ENCODE peak calls at places on chromosomes 5 and 9, in ten cellular contexts. X is small intestine, F is fibroblast of the aortic adventitia, G is dorsolateral prefrontal cortex, V is lower lobe of right lung, N is mesendoderm, T is sigmoid colon, Q is brain microvascular endothelial cell, J is heart left ventricle, A is astrocyte of the spinal cord. E is an unnamed sample.

GRCh38 chr9:36399980-36400331 is at the start of gene RNF38:
- DNase-seq in X (no peak), F (no peak), G (no peak), V (no peak), N (no peak), T (no peak), Q (no peak), J (no peak), A (no peak), E (no peak)

GRCh38 chr9:110797611-110798010 is 129.0 kb downstream of the MUSK start:
- DNase-seq in X (no peak), F (peak), G (no peak), V (no peak), N (no peak), T (no peak), Q (peak), J (no peak), A (peak), E (peak)

GRCh38 chr5:10724799-10725507 is 36.1 kb downstream of the DAP start:
- DNase-seq in X (no peak), F (peak), G (no peak), V (no peak), N (no peak), T (peak), Q (peak), J (peak), A (peak), E (peak)

GRCh38 chr9:26326473-26327044 is 566.0 kb downstream of the CAAP1 start:
- DNase-seq in X (peak), F (peak), G (peak), V (no peak), N (peak), T (no peak), Q (peak), J (no peak), A (peak), E (peak)

GRCh38 chr5:67010684-67011409 is 185.8 kb downstream of the CD180 start:
- DNase-seq in X (no peak), F (peak), G (no peak), V (no peak), N (no peak), T (peak), Q (peak), J (no peak), A (peak), E (peak)

GRCh38 chr9:134568756-134569155 is 72.8 kb upstream of the COL5A1 start:
- DNase-seq in X (no peak), F (peak), G (no peak), V (no peak), N (no peak), T (no peak), Q (no peak), J (no peak), A (no peak), E (no peak)

GRCh38 chr5:24644757-24645156 is at the start of gene CDH10:
- DNase-seq in X (no peak), F (no peak), G (peak), V (peak), N (peak), T (no peak), Q (no peak), J (no peak), A (peak), E (no peak)

GRCh38 chr9:37908283-37908682 is 4.4 kb upstream of the SLC25A51 start:
- DNase-seq in X (no peak), F (no peak), G (no peak), V (no peak), N (no peak), T (no peak), Q (no peak), J (no peak), A (no peak), E (no peak)

GRCh38 chr9:126980231-126980630 is 65.6 kb downstream of the RALGPS1 start:
- DNase-seq in X (no peak), F (peak), G (no peak), V (no peak), N (no peak), T (no peak), Q (no peak), J (no peak), A (peak), E (no peak)

GRCh38 chr9:116767219-116767618 is 80.1 kb downstream of the TRIM32 start:
- DNase-seq in X (no peak), F (no peak), G (no peak), V (no peak), N (no peak), T (no peak), Q (no peak), J (no peak), A (no peak), E (no peak)

GRCh38 chr9:89721971-89722530 is 117.2 kb downstream of the GADD45G start:
- DNase-seq in X (no peak), F (no peak), G (no peak), V (no peak), N (no peak), T (no peak), Q (no peak), J (no peak), A (no peak), E (no peak)

GRCh38 chr5:932151-932627 is 39.5 kb downstream of the TRIP13 start:
- DNase-seq in X (no peak), F (no peak), G (no peak), V (no peak), N (no peak), T (peak), Q (no peak), J (no peak), A (no peak), E (no peak)

GRCh38 chr9:101737705-101738565 is 512 bp downstream of the GRIN3A start:
- DNase-seq in X (no peak), F (no peak), G (no peak), V (peak), N (peak), T (no peak), Q (no peak), J (no peak), A (no peak), E (no peak)

GRCh38 chr9:115015018-115015635 is 84.7 kb upstream of the TNFSF8 start:
- DNase-seq in X (peak), F (peak), G (no peak), V (no peak), N (peak), T (no peak), Q (peak), J (no peak), A (peak), E (peak)

GRCh38 chr5:127312131-127312530 is 21.5 kb downstream of the MEGF10 start:
- DNase-seq in X (no peak), F (no peak), G (no peak), V (no peak), N (no peak), T (no peak), Q (no peak), J (no peak), A (no peak), E (no peak)

GRCh38 chr9:137480686-137481683 is 21.9 kb upstream of the NSMF start:
- DNase-seq in X (no peak), F (no peak), G (no peak), V (no peak), N (no peak), T (no peak), Q (no peak), J (no peak), A (no peak), E (no peak)

GRCh38 chr9:79955300-79955699 is 383.5 kb downstream of the TLE4 start:
- DNase-seq in X (no peak), F (peak), G (no peak), V (no peak), N (no peak), T (no peak), Q (no peak), J (no peak), A (no peak), E (no peak)

GRCh38 chr9:74431467-74431866 is 65.7 kb upstream of the RORB start:
- DNase-seq in X (no peak), F (no peak), G (no peak), V (no peak), N (peak), T (no peak), Q (no peak), J (no peak), A (no peak), E (no peak)

GRCh38 chr5:78540335-78541057 is 108.1 kb downstream of the LHFPL2 start:
- DNase-seq in X (no peak), F (peak), G (peak), V (no peak), N (no peak), T (peak), Q (no peak), J (no peak), A (no peak), E (no peak)

GRCh38 chr5:400282-401215 is 42.4 kb upstream of the EXOC3 start:
- DNase-seq in X (no peak), F (peak), G (peak), V (no peak), N (no peak), T (peak), Q (no peak), J (no peak), A (peak), E (peak)

GRCh38 chr5:82676663-82677062 is 398.5 kb upstream of the RPS23 start:
- DNase-seq in X (peak), F (no peak), G (no peak), V (no peak), N (no peak), T (no peak), Q (no peak), J (no peak), A (no peak), E (no peak)

GRCh38 chr9:92762196-92762595 is 2.4 kb downstream of the BICD2 start:
- DNase-seq in X (no peak), F (no peak), G (no peak), V (no peak), N (no peak), T (no peak), Q (no peak), J (no peak), A (no peak), E (no peak)

GRCh38 chr9:89678394-89679005 is 73.7 kb downstream of the GADD45G start:
- DNase-seq in X (no peak), F (no peak), G (no peak), V (no peak), N (no peak), T (no peak), Q (no peak), J (no peak), A (no peak), E (no peak)

GRCh38 chr5:174505621-174506020 is 218.8 kb upstream of the MSX2 start:
- DNase-seq in X (peak), F (peak), G (no peak), V (no peak), N (no peak), T (no peak), Q (no peak), J (no peak), A (peak), E (no peak)

GRCh38 chr5:38446029-38446522 is 110.4 kb downstream of the LIFR start:
- DNase-seq in X (no peak), F (no peak), G (no peak), V (no peak), N (no peak), T (no peak), Q (no peak), J (no peak), A (no peak), E (no peak)

GRCh38 chr9:72557549-72557948 is 36.1 kb downstream of the TMC1 start:
- DNase-seq in X (no peak), F (peak), G (no peak), V (no peak), N (peak), T (peak), Q (peak), J (no peak), A (peak), E (peak)

GRCh38 chr5:58717303-58718012 is 134.6 kb downstream of the RAB3C start:
- DNase-seq in X (peak), F (no peak), G (no peak), V (no peak), N (peak), T (no peak), Q (no peak), J (no peak), A (no peak), E (no peak)

GRCh38 chr5:138743506-138743905 is 9.7 kb upstream of the CTNNA1 start:
- DNase-seq in X (no peak), F (no peak), G (no peak), V (no peak), N (peak), T (no peak), Q (no peak), J (no peak), A (no peak), E (no peak)

GRCh38 chr5:77389746-77390145 is 102.4 kb downstream of the WDR41 start:
- DNase-seq in X (no peak), F (no peak), G (no peak), V (no peak), N (no peak), T (no peak), Q (no peak), J (no peak), A (no peak), E (no peak)

GRCh38 chr5:937151-937924 is 44.7 kb downstream of the TRIP13 start:
- DNase-seq in X (no peak), F (no peak), G (no peak), V (no peak), N (no peak), T (peak), Q (no peak), J (no peak), A (no peak), E (no peak)

GRCh38 chr5:59107692-59108091 is 524.8 kb downstream of the RAB3C start:
- DNase-seq in X (no peak), F (peak), G (no peak), V (no peak), N (no peak), T (no peak), Q (no peak), J (no peak), A (peak), E (no peak)

DNA sequence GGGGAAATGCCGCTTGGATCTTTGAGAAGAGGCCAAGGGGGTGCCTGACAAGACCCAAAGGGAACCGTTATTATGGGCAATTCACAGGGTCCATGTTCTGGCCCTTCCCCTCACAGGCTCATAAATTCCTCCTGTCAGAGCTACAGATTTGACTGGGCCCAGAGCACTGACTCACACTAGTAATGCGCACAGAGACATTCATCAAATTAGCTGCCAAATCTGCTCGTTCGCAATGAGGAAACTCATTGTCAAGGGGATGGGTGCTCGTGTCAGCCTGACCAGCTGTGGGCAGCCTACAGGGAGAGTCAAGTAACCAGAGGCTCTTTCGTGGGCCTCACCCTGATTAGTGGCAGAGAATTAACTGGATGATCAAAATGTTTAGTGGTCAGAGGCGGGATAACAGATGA is 377.4 kb downstream of the ACTL7B start:
- DNase-seq in X (no peak), F (peak), G (peak), V (no peak), N (no peak), T (peak), Q (peak), J (no peak), A (peak), E (peak)
- H3K4me3 ChIP-seq in X (no peak), F (no peak), G (no peak), V (no peak), N (no peak), T (no peak), Q (no peak), J (no peak), A (no peak), E (no peak)

GRCh38 chr5:40679071-40679997 is at the start of gene PTGER4:
- DNase-seq in X (peak), F (peak), G (peak), V (peak), N (peak), T (peak), Q (peak), J (peak), A (peak), E (peak)

GRCh38 chr5:40676643-40677333 is 2.9 kb upstream of the PTGER4 start:
- DNase-seq in X (no peak), F (peak), G (no peak), V (no peak), N (peak), T (peak), Q (peak), J (peak), A (peak), E (peak)

GRCh38 chr5:40675396-40676133 is 4.2 kb upstream of the PTGER4 start:
- DNase-seq in X (no peak), F (no peak), G (no peak), V (no peak), N (no peak), T (no peak), Q (no peak), J (no peak), A (no peak), E (no peak)

GRCh38 chr5:40678021-40678939 is 1.4 kb upstream of the PTGER4 start:
- DNase-seq in X (peak), F (peak), G (no peak), V (no peak), N (no peak), T (no peak), Q (no peak), J (no peak), A (no peak), E (peak)

GRCh38 chr5:40677456-40677855 is 2.3 kb upstream of the PTGER4 start:
- DNase-seq in X (no peak), F (peak), G (no peak), V (no peak), N (no peak), T (no peak), Q (no peak), J (no peak), A (no peak), E (no peak)
- H3K4me3 ChIP-seq in X (no peak), F (no peak), G (no peak), V (peak), N (no peak), T (no peak), Q (no peak), J (no peak), A (peak), E (peak)

GRCh38 chr9:131400627-131401026 is 6.7 kb downstream of the PRRC2B start:
- DNase-seq in X (no peak), F (no peak), G (no peak), V (no peak), N (no peak), T (no peak), Q (no peak), J (no peak), A (no peak), E (no peak)

GRCh38 chr9:131403493-131403773 is 9.5 kb downstream of the PRRC2B start:
- DNase-seq in X (no peak), F (no peak), G (no peak), V (no peak), N (no peak), T (no peak), Q (no peak), J (no peak), A (no peak), E (no peak)

GRCh38 chr9:131402738-131403492 is 9.0 kb downstream of the PRRC2B start:
- DNase-seq in X (peak), F (peak), G (peak), V (peak), N (no peak), T (peak), Q (peak), J (peak), A (peak), E (peak)

GRCh38 chr9:131399972-131400371 is 6.1 kb downstream of the PRRC2B start:
- DNase-seq in X (no peak), F (no peak), G (no peak), V (no peak), N (no peak), T (no peak), Q (no peak), J (no peak), A (no peak), E (no peak)

GRCh38 chr9:131402073-131402472 is 8.2 kb downstream of the PRRC2B start:
- DNase-seq in X (no peak), F (peak), G (no peak), V (no peak), N (no peak), T (no peak), Q (no peak), J (no peak), A (peak), E (no peak)
- H3K4me3 ChIP-seq in X (no peak), F (no peak), G (peak), V (no peak), N (no peak), T (no peak), Q (no peak), J (no peak), A (no peak), E (no peak)

DNA sequence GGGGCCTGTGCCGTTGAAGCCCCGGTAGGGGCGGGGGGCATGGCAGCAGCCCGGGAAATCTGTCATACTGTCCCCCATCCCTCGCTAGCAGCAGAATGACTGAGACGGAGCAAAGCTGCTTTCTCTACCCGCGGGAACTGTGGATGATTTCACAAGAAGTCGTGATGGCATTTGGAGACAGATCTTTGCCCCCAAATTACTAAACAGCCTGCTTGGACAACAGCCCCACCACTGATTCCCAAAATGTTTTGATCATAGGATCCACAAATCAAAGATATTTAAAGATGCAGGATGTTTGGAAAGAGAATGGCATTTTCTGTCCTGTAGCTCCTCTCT is 216.6 kb downstream of the PDZD2 start:
- DNase-seq in X (no peak), F (no peak), G (no peak), V (no peak), N (no peak), T (no peak), Q (no peak), J (no peak), A (no peak), E (no peak)
- H3K4me3 ChIP-seq in X (peak), F (no peak), G (peak), V (peak), N (peak), T (peak), Q (peak), J (peak), A (peak), E (peak)

GRCh38 chr9:20112367-20112766 is 323.5 kb upstream of the SLC24A2 start:
- DNase-seq in X (no peak), F (no peak), G (no peak), V (no peak), N (no peak), T (no peak), Q (no peak), J (no peak), A (peak), E (no peak)

GRCh38 chr9:20114974-20115373 is 326.1 kb upstream of the SLC24A2 start:
- DNase-seq in X (no peak), F (no peak), G (no peak), V (no peak), N (no peak), T (no peak), Q (no peak), J (no peak), A (no peak), E (no peak)

DNA sequence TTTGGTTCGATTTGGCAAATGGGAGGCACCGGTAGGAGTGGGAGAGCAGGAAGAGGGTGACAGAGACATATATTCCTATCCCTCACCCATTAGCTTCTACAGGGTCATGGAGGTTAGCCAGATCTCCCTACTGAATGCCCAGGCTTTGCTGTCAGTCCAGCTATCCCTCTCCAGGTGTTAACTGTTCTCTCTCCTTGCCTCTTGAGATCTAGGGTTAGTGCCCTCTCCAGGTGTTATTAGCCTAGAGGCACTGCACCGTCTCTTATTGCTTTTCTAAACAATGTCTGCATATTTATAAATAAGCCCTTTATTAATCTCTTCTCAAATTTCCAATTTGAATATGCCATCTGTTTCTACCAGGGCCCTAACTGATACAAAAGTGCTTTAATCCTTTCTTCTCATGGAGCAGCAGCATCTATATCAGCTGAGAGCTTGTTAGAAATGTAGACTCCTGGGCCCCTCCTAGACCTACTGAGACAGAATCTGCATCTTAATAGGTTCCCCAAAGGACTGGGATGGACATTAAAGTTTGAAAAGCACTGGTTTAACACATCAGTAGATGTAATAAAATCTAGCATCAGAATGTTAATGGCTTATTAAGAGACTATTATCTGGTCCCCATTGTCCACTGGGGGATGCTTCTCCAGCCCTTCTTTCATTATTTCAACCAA is 322.5 kb upstream of the SLC24A2 start:
- DNase-seq in X (no peak), F (no peak), G (no peak), V (no peak), N (no peak), T (no peak), Q (no peak), J (no peak), A (no peak), E (no peak)
- H3K4me3 ChIP-seq in X (no peak), F (no peak), G (no peak), V (no peak), N (no peak), T (no peak), Q (no peak), J (no peak), A (no peak), E (no peak)

GRCh38 chr5:141383345-141383744 is 803 bp downstream of the PCDHGA7 start:
- DNase-seq in X (no peak), F (no peak), G (no peak), V (no peak), N (no peak), T (no peak), Q (no peak), J (no peak), A (no peak), E (no peak)
- H3K4me3 ChIP-seq in X (no peak), F (peak), G (no peak), V (no peak), N (no peak), T (no peak), Q (no peak), J (no peak), A (peak), E (no peak)

GRCh38 chr5:108769352-108769751 is 21.7 kb downstream of the FER start:
- DNase-seq in X (peak), F (no peak), G (no peak), V (no peak), N (no peak), T (no peak), Q (no peak), J (no peak), A (no peak), E (no peak)
- H3K4me3 ChIP-seq in X (no peak), F (no peak), G (no peak), V (no peak), N (no peak), T (no peak), Q (no peak), J (no peak), A (no peak), E (no peak)

GRCh38 chr5:133467325-133467700 is 145.0 kb downstream of the FSTL4 start:
- DNase-seq in X (no peak), F (no peak), G (no peak), V (no peak), N (peak), T (no peak), Q (no peak), J (no peak), A (no peak), E (no peak)
- H3K4me3 ChIP-seq in X (no peak), F (no peak), G (no peak), V (no peak), N (no peak), T (no peak), Q (no peak), J (no peak), A (no peak), E (no peak)

E was measured in endothelial cell of umbilical vein.